ENCODE peak calls at places on chromosomes 4 and X, in four cellular contexts. B is tibial artery, E is kidney, A is heart right ventricle. R is an unnamed sample. For H3K36me3, the result is how much of the 10 kb centered on the place peaks cover.

GRCh38 chr4:94508841-94509240 is 57.1 kb downstream of the PDLIM5 start:
- DNase-seq in E (no peak), B (no peak), A (no peak), R (no peak)

GRCh38 chr4:173509031-173510001 is 20.7 kb downstream of the HAND2 start:
- DNase-seq in A (peak), B (no peak), E (no peak), R (no peak)

GRCh38 chrX:132834109-132834508 is 124.3 kb downstream of the HS6ST2 start:
- DNase-seq in A (no peak), B (no peak), E (no peak), R (no peak)

GRCh38 chr4:158302076-158302866 is 92.0 kb downstream of the TMEM144 start:
- DNase-seq in B (no peak), A (no peak), E (no peak), R (no peak)

GRCh38 chr4:73019462-73020047 is 50.0 kb downstream of the COX18 start:
- DNase-seq in B (no peak), E (no peak), A (peak), R (no peak)

GRCh38 chr4:155604718-155605601 is 61.7 kb upstream of the GUCY1A1 start:
- DNase-seq in E (no peak), A (peak), B (peak), R (no peak)

GRCh38 chr4:163157157-163157556 is 9.5 kb downstream of the NAF1 start:
- DNase-seq in A (no peak), B (no peak), E (no peak), R (no peak)

GRCh38 chr4:124183231-124183630 is 529.3 kb downstream of the ANKRD50 start:
- DNase-seq in E (no peak), B (no peak), A (no peak), R (no peak)

GRCh38 chrX:53188763-53189162 is 36.2 kb downstream of the KDM5C start:
- DNase-seq in B (no peak), E (no peak), A (no peak), R (no peak)

GRCh38 chrX:16836371-16836770 is 33.8 kb downstream of the RBBP7 start:
- DNase-seq in E (no peak), B (no peak), A (no peak), R (peak)

GRCh38 chr4:3047464-3048286 is 26.7 kb downstream of the HTT-AS start:
- DNase-seq in B (peak), A (peak), E (peak), R (peak)

GRCh38 chr4:186957952-186958555 is 234.4 kb upstream of the FAT1 start:
- DNase-seq in B (no peak), E (no peak), A (no peak), R (no peak)

GRCh38 chr4:95627004-95627403 is 78.2 kb upstream of the UNC5C start:
- DNase-seq in B (no peak), E (no peak), A (no peak), R (no peak)

GRCh38 chr4:80461412-80461811 is 125.9 kb downstream of the CFAP299 start:
- DNase-seq in B (no peak), A (no peak), E (no peak), R (no peak)

GRCh38 chrX:98795636-98796035 is 1614.4 kb downstream of the PCDH19 start:
- DNase-seq in B (no peak), E (no peak), A (no peak), R (no peak)

GRCh38 chr4:138573246-138573645 is 331.1 kb upstream of the SLC7A11 start:
- DNase-seq in B (no peak), E (no peak), A (no peak), R (no peak)

GRCh38 chr4:94406668-94407437 is 44.9 kb upstream of the PDLIM5 start:
- DNase-seq in E (no peak), A (peak), B (peak), R (peak)

GRCh38 chr4:72473434-72473900 is 95.6 kb downstream of the ADAMTS3 start:
- DNase-seq in A (no peak), E (no peak), B (no peak), R (no peak)

GRCh38 chrX:130108647-130109428 is 1.5 kb downstream of the ELF4 start:
- DNase-seq in B (peak), A (no peak), E (peak), R (no peak)

GRCh38 chrX:24646745-24647182 is 383 bp downstream of the PCYT1B start:
- DNase-seq in E (no peak), B (no peak), A (no peak), R (no peak)

GRCh38 chrX:133776072-133776471 is 209.3 kb downstream of the GPC3 start:
- DNase-seq in A (no peak), B (no peak), E (no peak), R (no peak)

GRCh38 chrX:49233887-49234555 is 881 bp upstream of the CACNA1F start:
- DNase-seq in A (no peak), E (peak), B (no peak), R (no peak)

GRCh38 chr4:89586864-89587263 is 250.1 kb downstream of the SNCA start:
- DNase-seq in B (no peak), E (no peak), A (no peak), R (no peak)

GRCh38 chr4:96035727-96036126 is 195.8 kb downstream of the PDHA2 start:
- DNase-seq in E (no peak), B (no peak), A (no peak), R (no peak)

GRCh38 chrX:24760601-24761000 is 66.9 kb downstream of the POLA1 start:
- DNase-seq in E (no peak), B (no peak), A (no peak), R (no peak)

GRCh38 chr4:87505862-87506261 is 23.3 kb downstream of the SPARCL1 start:
- DNase-seq in A (no peak), B (no peak), E (no peak), R (no peak)

GRCh38 chr4:143986173-143986572 is 33.0 kb downstream of the GYPB start:
- DNase-seq in B (no peak), A (no peak), E (no peak), R (no peak)

GRCh38 chrX:23901805-23902204 is 5.9 kb downstream of the APOO start:
- DNase-seq in E (no peak), B (peak), A (peak), R (no peak)

GRCh38 chr4:80422727-80423404 is 87.3 kb downstream of the CFAP299 start:
- DNase-seq in E (no peak), A (no peak), B (no peak), R (no peak)

GRCh38 chrX:113551919-113552318 is 711.3 kb upstream of the AMOT start:
- DNase-seq in B (no peak), A (no peak), E (no peak), R (no peak)

GRCh38 chr4:62260256-62260655 is 1060.1 kb downstream of the ADGRL3 start:
- DNase-seq in A (no peak), E (no peak), B (no peak), R (no peak)

GRCh38 chr4:10461091-10461849 is 4.0 kb upstream of the ZNF518B start:
- DNase-seq in A (peak), B (peak), E (peak), R (peak)

GRCh38 chr4:39855909-39856512 is 121.7 kb downstream of the PDS5A start:
- DNase-seq in E (no peak), A (no peak), B (no peak), R (no peak)

GRCh38 chrX:31349515-31349914 is 277.7 kb upstream of the FTHL17 start:
- DNase-seq in E (no peak), A (no peak), B (no peak), R (no peak)

GRCh38 chr4:83431200-83431599 is 24.4 kb downstream of the HELQ start:
- DNase-seq in B (no peak), E (no peak), A (no peak), R (no peak)
- H3K36me3 ChIP-seq in B (half or more), E (under half), A (half or more), R (under half)

DNA sequence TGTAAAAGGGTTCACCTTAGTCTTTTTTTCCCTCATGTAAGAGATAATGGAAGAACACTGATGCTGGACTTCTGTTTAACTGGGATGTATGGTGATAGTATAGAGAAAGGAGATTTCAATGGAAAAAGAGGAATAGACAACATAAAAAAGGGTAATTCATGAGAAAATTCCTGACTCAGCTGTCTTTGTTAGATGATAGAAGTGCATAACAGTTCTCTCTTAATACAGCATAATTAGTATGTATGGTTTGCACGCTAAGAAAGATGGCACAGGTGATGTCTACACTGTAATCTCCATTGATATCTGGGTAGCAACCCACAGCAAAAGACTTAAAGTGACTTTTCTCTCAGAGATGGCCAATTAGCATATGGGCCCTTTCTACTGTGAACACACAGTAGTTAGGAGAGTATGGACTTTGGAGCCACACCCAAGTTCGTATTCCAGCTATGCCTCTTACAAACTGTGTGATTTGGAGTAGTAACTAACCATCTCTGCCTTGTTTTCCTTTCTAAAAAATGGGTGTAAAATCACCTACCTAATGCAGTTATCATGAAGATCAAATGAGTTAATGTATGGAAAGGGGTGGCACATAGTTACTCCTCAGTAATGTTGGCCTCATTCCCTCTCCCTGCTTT is 149.3 kb downstream of the PDE5A start:
- DNase-seq in A (no peak), B (no peak), E (no peak), R (no peak)
- H3K4me3 ChIP-seq in A (no peak), B (no peak), E (no peak), R (no peak)

GRCh38 chr4:126812076-126812475 is 820.7 kb upstream of the INTU start:
- DNase-seq in B (no peak), A (no peak), E (no peak), R (no peak)

DNA sequence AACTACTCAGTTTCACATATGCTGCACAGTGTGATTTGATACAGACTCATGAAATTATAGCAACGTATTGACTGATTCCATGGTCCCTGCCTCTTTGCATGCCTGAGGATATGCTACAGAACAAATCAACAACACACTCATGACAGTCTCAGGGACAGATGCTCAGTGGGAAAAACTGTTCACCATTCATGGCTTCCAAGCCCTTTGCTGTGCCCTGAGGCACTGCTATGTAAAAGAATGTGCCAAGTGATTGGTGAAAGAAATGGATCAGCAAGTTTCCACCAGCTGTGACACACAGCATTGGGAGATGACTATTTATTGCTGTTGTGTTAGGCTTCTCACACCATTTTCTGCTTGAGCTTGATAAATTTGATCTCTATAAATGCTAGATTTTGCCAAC is 825.6 kb upstream of the INTU start:
- DNase-seq in E (no peak), B (no peak), A (no peak), R (no peak)
- H3K27ac ChIP-seq in E (no peak), B (no peak), A (no peak), R (no peak)

DNA sequence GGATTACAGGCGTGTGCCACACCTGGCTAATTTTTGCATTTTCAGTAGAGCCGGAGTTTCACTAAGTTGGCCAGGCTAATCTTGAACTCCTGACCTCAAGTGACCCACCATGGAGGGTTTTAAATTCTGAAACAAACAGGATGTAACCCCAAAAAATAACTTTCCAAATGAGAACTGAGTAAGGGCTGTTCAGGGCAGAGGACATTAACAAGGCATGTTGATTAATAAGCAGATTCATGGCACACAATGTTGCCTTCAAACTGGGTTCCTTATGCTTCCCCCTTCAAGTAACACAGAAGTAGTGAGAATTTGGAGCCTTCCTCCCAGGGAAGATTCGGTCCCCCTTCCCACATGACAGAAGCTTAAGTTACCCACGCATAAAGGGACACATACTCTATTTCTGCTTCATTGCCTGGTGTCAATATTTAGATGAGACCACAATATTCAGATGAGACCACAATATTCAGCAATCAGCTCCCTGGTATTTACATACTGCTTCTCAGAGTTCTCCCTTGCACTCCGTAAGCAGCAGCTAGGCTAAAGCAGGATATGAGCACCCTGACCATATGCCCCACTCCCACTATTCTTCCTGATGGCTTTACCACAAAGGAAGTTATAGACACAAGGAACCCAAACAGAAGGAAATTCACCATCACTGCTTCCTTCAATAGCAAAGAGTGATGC is 21.4 kb downstream of the GRSF1 start:
- DNase-seq in B (no peak), E (no peak), A (no peak), R (no peak)
- H3K36me3 ChIP-seq in B (half or more), E (under half), A (half or more), R (under half)

DNA sequence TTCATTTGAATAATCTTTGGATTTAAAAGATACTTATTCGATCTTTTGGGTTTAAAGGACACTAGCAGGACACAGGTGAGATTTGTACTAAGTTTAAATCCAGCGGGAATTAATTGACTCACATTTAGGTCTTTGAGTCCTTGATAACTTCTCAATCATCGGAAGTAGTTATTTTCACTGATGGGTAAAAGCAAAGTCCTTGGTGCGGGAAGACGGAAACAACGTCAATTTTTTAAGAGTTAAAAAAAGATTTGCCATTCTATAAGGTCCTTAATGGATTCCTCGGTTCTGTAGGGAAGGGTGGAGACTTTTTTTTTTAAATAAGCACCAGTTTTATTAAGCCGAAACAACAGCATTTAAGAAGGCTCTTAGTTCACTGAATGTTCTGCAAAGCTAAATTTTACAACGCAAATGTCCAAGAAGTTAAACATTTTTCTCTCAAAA is 2.9 kb downstream of the TMSB4X start:
- DNase-seq in B (no peak), E (no peak), A (no peak), R (no peak)
- H3K4me3 ChIP-seq in B (peak), E (peak), A (peak), R (no peak)

GRCh38 chr4:52892880-52893279 is 30.8 kb downstream of the RASL11B start:
- DNase-seq in E (no peak), B (no peak), A (no peak), R (no peak)
- H3K27ac ChIP-seq in E (no peak), B (no peak), A (no peak), R (no peak)

DNA sequence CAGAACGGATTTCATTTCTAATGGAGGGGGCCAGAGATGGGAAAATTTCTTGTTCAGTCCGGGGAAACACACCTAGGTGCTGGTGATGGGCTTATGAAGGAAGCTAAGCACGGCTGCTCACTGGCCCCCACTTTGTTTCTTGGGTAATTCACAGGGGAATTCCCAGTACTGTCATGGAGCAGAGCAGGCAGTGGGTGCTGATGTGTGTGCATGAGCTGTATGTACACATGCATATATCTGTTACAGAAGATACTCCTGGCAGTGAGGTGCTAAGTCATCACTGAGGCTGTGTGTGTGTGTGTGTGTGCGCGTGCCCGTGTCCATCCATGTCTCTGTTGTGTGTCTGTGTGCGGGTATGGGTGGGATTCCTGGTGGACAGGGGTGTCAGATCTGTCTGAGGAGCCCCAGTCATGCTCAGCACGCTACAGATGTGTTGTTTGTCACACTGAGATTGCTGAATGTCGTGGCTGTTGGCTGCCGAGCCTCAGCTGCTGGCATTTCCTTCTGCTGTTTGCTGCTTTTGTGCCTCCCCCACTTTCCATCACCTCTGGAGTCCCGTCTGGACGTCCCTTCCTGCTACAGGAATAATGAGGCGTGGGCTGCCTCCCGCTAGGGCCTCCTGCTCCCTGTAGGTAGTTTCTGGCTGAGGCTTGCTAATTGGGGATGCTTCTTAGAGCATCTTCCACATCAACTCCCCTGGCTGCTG is 53.3 kb downstream of the JADE1 start:
- DNase-seq in B (no peak), E (no peak), A (no peak), R (no peak)
- H3K36me3 ChIP-seq in B (half or more), E (half or more), A (half or more), R (under half)

DNA sequence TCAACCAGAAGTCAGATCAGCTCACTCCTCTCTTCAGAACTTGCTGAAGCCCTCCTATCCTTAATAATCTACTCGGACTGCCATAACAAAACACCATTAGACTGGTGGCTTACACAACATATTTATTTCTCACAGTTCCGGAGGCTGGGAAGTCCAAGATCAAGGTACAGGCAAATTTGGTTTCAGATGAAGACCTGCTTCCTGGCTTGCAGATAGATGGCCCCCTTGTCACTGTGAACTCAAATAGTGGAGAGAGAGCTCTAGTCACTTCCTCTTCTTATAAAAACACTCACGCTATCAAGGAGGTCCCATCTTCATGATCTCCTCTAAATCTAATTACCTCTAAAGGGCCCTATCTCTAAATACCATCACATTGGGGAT is 125.1 kb downstream of the CAMK2D start:
- DNase-seq in B (no peak), A (no peak), E (no peak), R (no peak)
- H3K4me3 ChIP-seq in B (no peak), A (no peak), E (no peak), R (no peak)

R was measured in pancreas.